ENCODE peak calls at places on chromosomes 6 and 20, in nine cellular contexts. K is H9; O is dorsolateral prefrontal cortex; D is choroid plexus epithelial cell; L is NCI-H2029; N is SHP77 treated with DMSO at 0.1 percent for 48 hours; T is ovary; J is KBM-7; A is stimulated activated naive CD8-positive, alpha-beta T cell treated with anti-CD3 and anti-CD28 coated beads, Interleukin-15, Interleukin-2, amounts not matched to agents 100 U/mL and 50 U/mL, for 24 hours. C is an unnamed sample.

GRCh38 chr6:34491091-34491430 is 25.2 kb downstream of the PACSIN1 start:
- DNase-seq in K (no peak), O (peak; percentile 32), D (peak; percentile 33), L (peak; percentile 11), N (peak; percentile 9), T (peak; percentile 34), J (peak; percentile 29), A (no peak), C (no peak)

GRCh38 chr6:14542670-14543366 is 425.2 kb downstream of the CD83 start:
- DNase-seq in K (no peak), O (peak; percentile 60), D (peak; percentile 55), L (no peak), N (no peak), T (no peak), J (no peak), A (peak; percentile 75), C (no peak)

GRCh38 chr20:8545212-8545611 is 413.1 kb downstream of the PLCB1 start:
- DNase-seq in K (no peak), O (peak; percentile 50), D (no peak), L (no peak), N (no peak), T (no peak), J (no peak), A (no peak), C (no peak)

GRCh38 chr20:1415667-1416468 is 23.0 kb upstream of the FKBP1A start:
- DNase-seq in K (no peak), O (no peak), D (peak; percentile 88), L (no peak), N (no peak), T (no peak), J (no peak), A (peak; percentile 16), C (no peak)

GRCh38 chr6:36940027-36940426 is 14.5 kb upstream of the PI16 start:
- DNase-seq in K (no peak), O (no peak), D (no peak), L (no peak), N (no peak), T (no peak), J (no peak), A (no peak), C (no peak)

GRCh38 chr6:107719160-107719559 is 105.0 kb downstream of the SCML4 start:
- DNase-seq in K (no peak), O (no peak), D (no peak), L (no peak), N (no peak), T (no peak), J (no peak), A (no peak), C (no peak)

GRCh38 chr6:151493495-151494234 is at the start of gene CCDC170:
- DNase-seq in K (peak; percentile 56), O (peak; percentile 26), D (no peak), L (no peak), N (no peak), T (peak; percentile 68), J (peak; percentile 76), A (peak; percentile 19), C (peak; percentile 34)

GRCh38 chr6:139587469-139587868 is 213.0 kb upstream of the CITED2 start:
- DNase-seq in K (no peak), O (no peak), D (peak; percentile 97), L (no peak), N (no peak), T (no peak), J (no peak), A (no peak), C (no peak)

GRCh38 chr20:53736757-53737403 is 143.2 kb upstream of the ZNF217 start:
- DNase-seq in K (no peak), O (no peak), D (peak; percentile 81), L (no peak), N (no peak), T (no peak), J (peak; percentile 80), A (peak; percentile 28), C (no peak)

GRCh38 chr6:87483929-87484328 is 11.2 kb downstream of the SLC35A1 start:
- DNase-seq in K (peak; percentile 89), O (no peak), D (peak; percentile 68), L (no peak), N (no peak), T (no peak), J (peak; percentile 26), A (peak; percentile 19), C (no peak)

GRCh38 chr20:3681931-3682820 is at the start of gene ADAM33:
- DNase-seq in K (peak; percentile 56), O (no peak), D (peak; percentile 22), L (no peak), N (no peak), T (peak; percentile 68), J (no peak), A (no peak), C (no peak)

GRCh38 chr20:37651932-37652331 is 41.9 kb upstream of the CTNNBL1 start:
- DNase-seq in K (peak; percentile 77), O (peak; percentile 10), D (peak; percentile 31), L (no peak), N (no peak), T (no peak), J (peak; percentile 64), A (peak; percentile 39), C (peak; percentile 32)

GRCh38 chr6:29759457-29759856 is 36.2 kb downstream of the HLA-F start:
- DNase-seq in K (peak; percentile 94), O (no peak), D (no peak), L (peak; percentile 21), N (no peak), T (no peak), J (no peak), A (no peak), C (no peak)

GRCh38 chr6:150142657-150143501 is at the start of gene PPP1R14C:
- DNase-seq in K (peak; percentile 68), O (peak; percentile 36), D (no peak), L (peak; percentile 38), N (no peak), T (no peak), J (peak; percentile 73), A (peak; percentile 53), C (peak; percentile 61)

GRCh38 chr6:37209461-37210205 is 39.7 kb downstream of the PIM1 start:
- DNase-seq in K (no peak), O (no peak), D (no peak), L (no peak), N (no peak), T (no peak), J (no peak), A (peak; percentile 49), C (no peak)

GRCh38 chr20:36162272-36162966 is 7.9 kb downstream of the EPB41L1 start:
- DNase-seq in K (no peak), O (no peak), D (no peak), L (no peak), N (no peak), T (no peak), J (no peak), A (no peak), C (no peak)

GRCh38 chr6:8707956-8708772 is 272.8 kb upstream of the SLC35B3 start:
- DNase-seq in K (no peak), O (no peak), D (peak; percentile 47), L (peak; percentile 81), N (peak; percentile 48), T (no peak), J (peak; percentile 37), A (no peak), C (peak; percentile 47)

GRCh38 chr6:143528164-143528811 is 16.8 kb upstream of the FUCA2 start:
- DNase-seq in K (no peak), O (no peak), D (no peak), L (no peak), N (no peak), T (no peak), J (peak; percentile 52), A (no peak), C (no peak)

GRCh38 chr6:89793586-89793985 is 26.0 kb downstream of the MDN1 start:
- DNase-seq in K (no peak), O (no peak), D (peak; percentile 78), L (no peak), N (no peak), T (no peak), J (no peak), A (no peak), C (no peak)

GRCh38 chr6:43491750-43492661 is 14.6 kb downstream of the TJAP1 start:
- DNase-seq in K (no peak), O (peak; percentile 97), D (peak; percentile 77), L (peak; percentile 66), N (no peak), T (peak; percentile 81), J (no peak), A (no peak), C (peak; percentile 75)

GRCh38 chr6:168179702-168180382 is 100.8 kb upstream of the FRMD1 start:
- DNase-seq in K (peak; percentile 20), O (no peak), D (no peak), L (no peak), N (no peak), T (no peak), J (no peak), A (no peak), C (no peak)

GRCh38 chr6:113860165-113860955 is 3.2 kb downstream of the MARCKS start:
- DNase-seq in K (no peak), O (no peak), D (peak; percentile 63), L (peak; percentile 34), N (no peak), T (peak; percentile 71), J (no peak), A (no peak), C (no peak)

GRCh38 chr20:63846128-63846771 is 15.0 kb upstream of the ABHD16B start:
- DNase-seq in K (peak; percentile 81), O (no peak), D (peak; percentile 61), L (no peak), N (no peak), T (peak; percentile 90), J (peak; percentile 69), A (no peak), C (no peak)

GRCh38 chr6:150539568-150539967 is 60.1 kb upstream of the PLEKHG1 start:
- DNase-seq in K (no peak), O (no peak), D (no peak), L (no peak), N (no peak), T (no peak), J (no peak), A (no peak), C (no peak)

GRCh38 chr6:101294051-101294638 is 99.4 kb upstream of the GRIK2 start:
- DNase-seq in K (no peak), O (no peak), D (no peak), L (no peak), N (no peak), T (no peak), J (no peak), A (no peak), C (no peak)

GRCh38 chr6:25899123-25899522 is 25.1 kb upstream of the SLC17A3 start:
- DNase-seq in K (no peak), O (no peak), D (no peak), L (no peak), N (no peak), T (no peak), J (no peak), A (no peak), C (no peak)